ENCODE peak calls at places on chromosome 22, in eight cellular contexts. One of them, this sample, is unnamed.

GRCh38 chr22:41888638-41889200 is 26.2 kb downstream of the SHISA8 start:
- DNase-seq in astrocyte of the spinal cord: no peak
- DNase-seq in hypothalamus: no peak
- DNase-seq in HTR-8/SVneo: no peak
- DNase-seq in LHCN-M2: no peak
- DNase-seq in astrocyte of the cerebellum: no peak
- DNase-seq in renal cortical epithelial cell: no peak
- DNase-seq in left colon: no peak
- DNase-seq in this sample: no peak

GRCh38 chr22:33796494-33796893 is 123.8 kb downstream of the LARGE1 start:
- DNase-seq in renal cortical epithelial cell: no peak
- DNase-seq in astrocyte of the cerebellum: no peak
- DNase-seq in HTR-8/SVneo: no peak
- DNase-seq in astrocyte of the spinal cord: no peak
- DNase-seq in left colon: no peak
- DNase-seq in LHCN-M2: no peak
- DNase-seq in hypothalamus: no peak
- DNase-seq in this sample: no peak

GRCh38 chr22:44088976-44089570 is 65.0 kb downstream of the PARVB start:
- DNase-seq in astrocyte of the cerebellum: peak
- DNase-seq in renal cortical epithelial cell: peak
- DNase-seq in astrocyte of the spinal cord: peak
- DNase-seq in HTR-8/SVneo: no peak
- DNase-seq in left colon: no peak
- DNase-seq in LHCN-M2: peak
- DNase-seq in hypothalamus: no peak
- DNase-seq in this sample: no peak

GRCh38 chr22:19942071-19942885 is 660 bp upstream of the TXNRD2 start:
- DNase-seq in astrocyte of the spinal cord: peak
- DNase-seq in left colon: no peak
- DNase-seq in HTR-8/SVneo: peak
- DNase-seq in renal cortical epithelial cell: peak
- DNase-seq in astrocyte of the cerebellum: peak
- DNase-seq in LHCN-M2: peak
- DNase-seq in hypothalamus: no peak
- DNase-seq in this sample: peak

GRCh38 chr22:41660416-41660815 is 28.3 kb downstream of the SNU13 start:
- DNase-seq in HTR-8/SVneo: no peak
- DNase-seq in LHCN-M2: no peak
- DNase-seq in astrocyte of the cerebellum: no peak
- DNase-seq in astrocyte of the spinal cord: no peak
- DNase-seq in renal cortical epithelial cell: no peak
- DNase-seq in hypothalamus: no peak
- DNase-seq in left colon: no peak
- DNase-seq in this sample: no peak

GRCh38 chr22:37817705-37818311 is 5.4 kb upstream of the GALR3 start:
- DNase-seq in astrocyte of the cerebellum: peak
- DNase-seq in LHCN-M2: peak
- DNase-seq in left colon: peak
- DNase-seq in astrocyte of the spinal cord: peak
- DNase-seq in HTR-8/SVneo: peak
- DNase-seq in renal cortical epithelial cell: peak
- DNase-seq in hypothalamus: peak
- DNase-seq in this sample: peak

GRCh38 chr22:43370045-43370444 is 26.9 kb upstream of the SCUBE1 start:
- DNase-seq in left colon: no peak
- DNase-seq in astrocyte of the cerebellum: no peak
- DNase-seq in renal cortical epithelial cell: no peak
- DNase-seq in astrocyte of the spinal cord: no peak
- DNase-seq in hypothalamus: no peak
- DNase-seq in LHCN-M2: no peak
- DNase-seq in HTR-8/SVneo: no peak
- DNase-seq in this sample: no peak

GRCh38 chr22:49183208-49183825 is 644.4 kb downstream of the BRD1 start:
- DNase-seq in LHCN-M2: no peak
- DNase-seq in left colon: no peak
- DNase-seq in HTR-8/SVneo: no peak
- DNase-seq in renal cortical epithelial cell: no peak
- DNase-seq in astrocyte of the cerebellum: no peak
- DNase-seq in astrocyte of the spinal cord: no peak
- DNase-seq in hypothalamus: no peak
- DNase-seq in this sample: no peak

GRCh38 chr22:17158176-17158567 is 905 bp downstream of the HDHD5 start:
- DNase-seq in HTR-8/SVneo: no peak
- DNase-seq in astrocyte of the spinal cord: no peak
- DNase-seq in renal cortical epithelial cell: no peak
- DNase-seq in left colon: no peak
- DNase-seq in hypothalamus: no peak
- DNase-seq in LHCN-M2: no peak
- DNase-seq in astrocyte of the cerebellum: no peak
- DNase-seq in this sample: no peak

GRCh38 chr22:42553475-42554361 is at the start of gene SERHL2:
- DNase-seq in LHCN-M2: peak
- DNase-seq in renal cortical epithelial cell: peak
- DNase-seq in HTR-8/SVneo: peak
- DNase-seq in left colon: peak
- DNase-seq in hypothalamus: peak
- DNase-seq in astrocyte of the cerebellum: peak
- DNase-seq in astrocyte of the spinal cord: peak
- DNase-seq in this sample: peak

GRCh38 chr22:39675907-39676306 is 105.4 kb downstream of the CACNA1I start:
- DNase-seq in astrocyte of the spinal cord: no peak
- DNase-seq in left colon: no peak
- DNase-seq in HTR-8/SVneo: no peak
- DNase-seq in renal cortical epithelial cell: no peak
- DNase-seq in astrocyte of the cerebellum: no peak
- DNase-seq in LHCN-M2: no peak
- DNase-seq in hypothalamus: no peak
- DNase-seq in this sample: no peak

GRCh38 chr22:31652911-31653684 is 8.9 kb downstream of the PISD start:
- DNase-seq in LHCN-M2: no peak
- DNase-seq in left colon: no peak
- DNase-seq in HTR-8/SVneo: no peak
- DNase-seq in astrocyte of the spinal cord: no peak
- DNase-seq in astrocyte of the cerebellum: no peak
- DNase-seq in renal cortical epithelial cell: peak
- DNase-seq in hypothalamus: no peak
- DNase-seq in this sample: no peak

GRCh38 chr22:40806711-40807110 is 12.4 kb downstream of the SLC25A17 start:
- DNase-seq in LHCN-M2: no peak
- DNase-seq in astrocyte of the spinal cord: no peak
- DNase-seq in astrocyte of the cerebellum: no peak
- DNase-seq in renal cortical epithelial cell: no peak
- DNase-seq in HTR-8/SVneo: no peak
- DNase-seq in left colon: no peak
- DNase-seq in hypothalamus: no peak
- DNase-seq in this sample: no peak

GRCh38 chr22:48707749-48708557 is 1119.7 kb downstream of the BRD1 start:
- DNase-seq in hypothalamus: no peak
- DNase-seq in renal cortical epithelial cell: no peak
- DNase-seq in astrocyte of the cerebellum: no peak
- DNase-seq in LHCN-M2: no peak
- DNase-seq in astrocyte of the spinal cord: no peak
- DNase-seq in left colon: no peak
- DNase-seq in HTR-8/SVneo: no peak
- DNase-seq in this sample: no peak

GRCh38 chr22:47406896-47407295 is 644.4 kb downstream of the TBC1D22A start:
- DNase-seq in astrocyte of the spinal cord: no peak
- DNase-seq in renal cortical epithelial cell: no peak
- DNase-seq in HTR-8/SVneo: no peak
- DNase-seq in LHCN-M2: no peak
- DNase-seq in left colon: no peak
- DNase-seq in astrocyte of the cerebellum: no peak
- DNase-seq in hypothalamus: no peak
- DNase-seq in this sample: no peak

GRCh38 chr22:19818264-19819208 is 36.1 kb downstream of the GNB1L start:
- DNase-seq in LHCN-M2: no peak
- DNase-seq in renal cortical epithelial cell: no peak
- DNase-seq in astrocyte of the cerebellum: no peak
- DNase-seq in HTR-8/SVneo: no peak
- DNase-seq in left colon: no peak
- DNase-seq in astrocyte of the spinal cord: no peak
- DNase-seq in hypothalamus: no peak
- DNase-seq in this sample: no peak

GRCh38 chr22:49509016-49509415 is 318.7 kb downstream of the BRD1 start:
- DNase-seq in hypothalamus: no peak
- DNase-seq in HTR-8/SVneo: no peak
- DNase-seq in renal cortical epithelial cell: no peak
- DNase-seq in astrocyte of the spinal cord: no peak
- DNase-seq in astrocyte of the cerebellum: no peak
- DNase-seq in left colon: no peak
- DNase-seq in LHCN-M2: no peak
- DNase-seq in this sample: no peak

GRCh38 chr22:47127441-47127871 is 365.0 kb downstream of the TBC1D22A start:
- DNase-seq in HTR-8/SVneo: no peak
- DNase-seq in LHCN-M2: no peak
- DNase-seq in astrocyte of the spinal cord: no peak
- DNase-seq in left colon: no peak
- DNase-seq in renal cortical epithelial cell: no peak
- DNase-seq in astrocyte of the cerebellum: no peak
- DNase-seq in hypothalamus: no peak
- DNase-seq in this sample: no peak

GRCh38 chr22:31329029-31329428 is 17.1 kb downstream of the PATZ1 start:
- DNase-seq in renal cortical epithelial cell: no peak
- DNase-seq in astrocyte of the cerebellum: peak
- DNase-seq in hypothalamus: no peak
- DNase-seq in astrocyte of the spinal cord: peak
- DNase-seq in left colon: no peak
- DNase-seq in HTR-8/SVneo: no peak
- DNase-seq in LHCN-M2: peak
- DNase-seq in this sample: no peak

This sample was measured in Kasumi-1.